ENCODE peak calls at places on chromosomes 11 and 22, in four cellular contexts. R, F, D and N are unnamed samples.

GRCh38 chr11:1650034-1650917 is 20.7 kb downstream of the KRTAP5-5 start:
- DNase-seq in D (no peak), R (peak), F (no peak), N (no peak)

GRCh38 chr11:13859986-13860385 is 102.5 kb upstream of the SPON1 start:
- DNase-seq in F (no peak), R (no peak), D (no peak), N (no peak)

GRCh38 chr11:46590740-46591606 is 2.9 kb downstream of the AMBRA1 start:
- DNase-seq in R (no peak), F (no peak), D (no peak), N (no peak)

GRCh38 chr11:115920841-115921480 is 416.7 kb upstream of the CADM1 start:
- DNase-seq in D (no peak), R (no peak), F (no peak), N (no peak)

GRCh38 chr11:79054636-79055035 is 386.2 kb downstream of the TENM4 start:
- DNase-seq in R (no peak), D (no peak), F (no peak), N (no peak)

GRCh38 chr11:127470485-127470884 is 469.9 kb upstream of the KIRREL3 start:
- DNase-seq in R (peak), F (no peak), D (no peak), N (no peak)

GRCh38 chr11:71086687-71087258 is 165.6 kb downstream of the SHANK2 start:
- DNase-seq in D (no peak), F (peak), R (peak), N (no peak)

GRCh38 chr11:129724866-129725265 is 90.8 kb upstream of the TMEM45B start:
- DNase-seq in R (no peak), F (no peak), D (no peak), N (no peak)

GRCh38 chr11:19345848-19346681 is 105.3 kb upstream of the E2F8 start:
- DNase-seq in F (no peak), R (peak), D (no peak), N (peak)

GRCh38 chr11:69912161-69912910 is 93.1 kb upstream of the FGF3 start:
- DNase-seq in R (no peak), D (no peak), F (no peak), N (no peak)

GRCh38 chr11:101993172-101993571 is 54.1 kb upstream of the CFAP300 start:
- DNase-seq in R (no peak), F (no peak), D (no peak), N (no peak)

GRCh38 chr11:12512826-12513395 is 135.5 kb downstream of the PARVA start:
- DNase-seq in R (no peak), F (no peak), D (no peak), N (no peak)

GRCh38 chr11:15704064-15704463 is 589.3 kb downstream of the INSC start:
- DNase-seq in D (no peak), R (no peak), F (no peak), N (no peak)

GRCh38 chr22:36435516-36436415 is 45.7 kb downstream of the TXN2 start:
- DNase-seq in R (no peak), F (no peak), D (peak), N (no peak)

GRCh38 chr22:32574397-32574796 is 99.8 kb downstream of the FBXO7 start:
- DNase-seq in D (no peak), R (no peak), F (no peak), N (no peak)

GRCh38 chr22:28988455-28988854 is 73.2 kb downstream of the C22orf31 start:
- DNase-seq in R (no peak), F (no peak), D (no peak), N (no peak)

GRCh38 chr22:37486224-37486845 is at the start of gene MFNG:
- DNase-seq in F (peak), R (peak), D (peak), N (peak)

GRCh38 chr11:24642648-24643047 is 145.8 kb downstream of the LUZP2 start:
- DNase-seq in F (no peak), D (no peak), R (no peak), N (no peak)

GRCh38 chr11:557328-558132 is 3.0 kb downstream of the LMNTD2 start:
- DNase-seq in F (no peak), R (no peak), D (no peak), N (no peak)

GRCh38 chr11:86991341-86991740 is 36.1 kb upstream of the FZD4 start:
- DNase-seq in F (no peak), R (no peak), D (no peak), N (no peak)

GRCh38 chr22:49347376-49347775 is 480.3 kb downstream of the BRD1 start:
- DNase-seq in R (no peak), F (no peak), D (no peak), N (no peak)

GRCh38 chr11:118910309-118911112 is 15.2 kb downstream of the BCL9L start:
- DNase-seq in D (no peak), R (no peak), F (peak), N (no peak)